ENCODE peak calls at places on chromosome 21, in four cellular contexts. Y is activated naive CD8-positive, alpha-beta T cell treated with anti-CD3 and anti-CD28 coated beads, Interleukin-2, amount 50 U/mL, for 24 hours; B is bronchial epithelial cell; O is CD4-positive, alpha-beta memory T cell. W is an unnamed sample.

GRCh38 chr21:38048241-38048640 is 132.0 kb upstream of the KCNJ6 start:
- DNase-seq in B (no peak), Y (no peak), O (no peak), W (no peak)

GRCh38 chr21:38958940-38959685 is 153.4 kb downstream of the ETS2 start:
- DNase-seq in B (peak), Y (no peak), O (no peak), W (no peak)

GRCh38 chr21:34724857-34725195 is 56.0 kb downstream of the CLIC6 start:
- DNase-seq in B (no peak), Y (no peak), O (no peak), W (no peak)

GRCh38 chr21:34984356-34984755 is 64.7 kb downstream of the RUNX1 start:
- DNase-seq in Y (no peak), B (no peak), O (no peak), W (no peak)

GRCh38 chr21:22343721-22344120 is 1345.5 kb downstream of the NCAM2 start:
- DNase-seq in Y (no peak), B (no peak), O (no peak), W (no peak)

GRCh38 chr21:45525153-45525909 is 16.9 kb downstream of the SLC19A1 start:
- DNase-seq in O (peak), Y (no peak), B (no peak), W (no peak)

GRCh38 chr21:27793901-27794300 is 827.0 kb upstream of the ADAMTS5 start:
- DNase-seq in O (no peak), Y (no peak), B (no peak), W (no peak)

GRCh38 chr21:45329261-45330074 is 41.8 kb upstream of the POFUT2 start:
- DNase-seq in O (no peak), B (no peak), Y (no peak), W (no peak)

GRCh38 chr21:44003307-44003966 is 8.7 kb upstream of the TRAPPC10 start:
- DNase-seq in Y (no peak), B (no peak), O (no peak), W (no peak)

GRCh38 chr21:16514316-16514715 is 784.5 kb downstream of the USP25 start:
- DNase-seq in O (no peak), Y (no peak), B (no peak), W (no peak)

GRCh38 chr21:45317401-45318145 is 29.9 kb upstream of the POFUT2 start:
- DNase-seq in Y (no peak), O (no peak), B (no peak), W (no peak)

GRCh38 chr21:38413958-38414506 is 84.2 kb downstream of the ERG start:
- DNase-seq in Y (no peak), B (no peak), O (no peak), W (no peak)

GRCh38 chr21:40049959-40050290 is 182.7 kb downstream of the PCP4 start:
- DNase-seq in Y (no peak), B (no peak), O (no peak), W (no peak)

GRCh38 chr21:28078126-28078525 is 914.6 kb downstream of the LTN1 start:
- DNase-seq in B (no peak), Y (no peak), O (no peak), W (no peak)

GRCh38 chr21:41317458-41317857 is 857 bp downstream of the FAM3B start:
- DNase-seq in Y (no peak), B (no peak), O (no peak), W (no peak)

GRCh38 chr21:46149205-46149901 is 6.0 kb downstream of the FTCD start:
- DNase-seq in Y (no peak), B (no peak), O (peak), W (no peak)

GRCh38 chr21:46057111-46057709 is 40.7 kb upstream of the COL6A2 start:
- DNase-seq in B (no peak), Y (peak), O (no peak), W (no peak)

GRCh38 chr21:45982256-45982757 is 737 bp downstream of the COL6A1 start:
- DNase-seq in Y (no peak), O (no peak), B (no peak), W (no peak)

GRCh38 chr21:16588433-16588860 is 858.7 kb downstream of the USP25 start:
- DNase-seq in B (peak), Y (no peak), O (no peak), W (no peak)

GRCh38 chr21:43921979-43922945 is 57.2 kb downstream of the AGPAT3 start:
- DNase-seq in O (peak), B (no peak), Y (peak), W (no peak)

GRCh38 chr21:18460979-18461378 is 57.4 kb upstream of the TMPRSS15 start:
- DNase-seq in O (no peak), B (no peak), Y (no peak), W (no peak)

GRCh38 chr21:35178812-35179211 is 129.7 kb upstream of the RUNX1 start:
- DNase-seq in Y (no peak), B (peak), O (no peak), W (no peak)

GRCh38 chr21:37225440-37225839 is 41.7 kb downstream of the VPS26C start:
- DNase-seq in B (no peak), O (no peak), Y (peak), W (no peak)

GRCh38 chr21:43916691-43917514 is 51.9 kb downstream of the AGPAT3 start:
- DNase-seq in B (no peak), O (peak), Y (peak), W (no peak)

GRCh38 chr21:14880922-14881321 is 183.9 kb downstream of the NRIP1 start:
- DNase-seq in O (no peak), Y (no peak), B (peak), W (peak)

GRCh38 chr21:17818158-17819113 is 720 bp downstream of the C21orf91 start:
- DNase-seq in B (peak), Y (peak), O (peak), W (no peak)

GRCh38 chr21:32155226-32155625 is 123.6 kb downstream of the MIS18A start:
- DNase-seq in O (no peak), B (no peak), Y (no peak), W (no peak)

GRCh38 chr21:45438391-45439145 is 33.6 kb downstream of the COL18A1 start:
- DNase-seq in Y (no peak), B (no peak), O (peak), W (no peak)

GRCh38 chr21:26800455-26801454 is 44.5 kb downstream of the ADAMTS1 start:
- DNase-seq in B (no peak), O (no peak), Y (no peak), W (no peak)

GRCh38 chr21:33708874-33709273 is 66.6 kb downstream of the ITSN1 start:
- DNase-seq in B (no peak), O (no peak), Y (no peak), W (no peak)

GRCh38 chr21:42153746-42154145 is 65.2 kb upstream of the ABCG1 start:
- DNase-seq in B (no peak), Y (no peak), O (no peak), W (no peak)

GRCh38 chr21:39176312-39176711 is 6.9 kb downstream of the PSMG1 start:
- DNase-seq in B (no peak), Y (no peak), O (no peak), W (no peak)

GRCh38 chr21:39386194-39386593 is 37.3 kb upstream of the HMGN1 start:
- DNase-seq in O (no peak), B (no peak), Y (no peak), W (no peak)

GRCh38 chr21:42830456-42831455 is 48.6 kb downstream of the WDR4 start:
- DNase-seq in O (no peak), B (no peak), Y (no peak), W (no peak)

GRCh38 chr21:32920474-32920873 is 105.3 kb upstream of the OLIG2 start:
- DNase-seq in O (no peak), B (no peak), Y (no peak), W (no peak)

W was measured in non-pigmented ciliary epithelial cell.